ENCODE peak calls at places on chromosomes 6 and 20, in eight cellular contexts. A is HCT116, W is hepatocyte, P is SK-N-SH, U is MM.1S, X is OCI-LY7, C is GM23248, I is PC-3. Q is an unnamed sample. For H3K9me2, the result is how much of the 10 kb centered on the place peaks cover.

GRCh38 chr6:22147983-22148797 is 148.6 kb downstream of the PRL start:
- DNase-seq in A (no peak), X (no peak), C (peak), I (peak), P (peak), U (no peak), W (peak), Q (peak)

GRCh38 chr6:32200711-32201475 is 8.4 kb upstream of the GPSM3 start:
- DNase-seq in P (no peak), U (no peak), C (no peak), W (no peak), A (no peak), I (no peak), X (no peak), Q (no peak)

GRCh38 chr6:134111062-134111677 is 58.7 kb upstream of the SLC2A12 start:
- DNase-seq in P (peak), X (peak), A (peak), W (peak), I (peak), U (peak), C (peak), Q (peak)

GRCh38 chr6:119322034-119322433 is 27.5 kb downstream of the MAN1A1 start:
- DNase-seq in I (no peak), A (no peak), X (no peak), C (no peak), P (no peak), W (no peak), U (no peak), Q (no peak)

GRCh38 chr20:43560974-43561373 is 2.1 kb downstream of the SGK2 start:
- DNase-seq in X (no peak), P (no peak), C (no peak), A (no peak), W (no peak), I (no peak), U (no peak), Q (no peak)

GRCh38 chr6:92364948-92365386 is 1054.4 kb downstream of the EPHA7 start:
- DNase-seq in P (no peak), U (no peak), C (no peak), I (no peak), W (peak), A (no peak), X (no peak), Q (peak)

GRCh38 chr6:52362443-52363221 is 681 bp downstream of the PAQR8 start:
- DNase-seq in P (peak), I (no peak), W (peak), X (peak), C (peak), A (no peak), U (no peak), Q (peak)

GRCh38 chr6:33095681-33096080 is 19.9 kb downstream of the HLA-DPB1 start:
- DNase-seq in X (no peak), C (peak), P (no peak), U (no peak), W (no peak), A (no peak), I (no peak), Q (no peak)

GRCh38 chr6:108169801-108170606 is 4.2 kb downstream of the NR2E1 start:
- DNase-seq in C (no peak), P (no peak), U (no peak), A (no peak), X (no peak), W (no peak), I (no peak), Q (peak)

GRCh38 chr6:106448000-106448426 is 87.5 kb downstream of the CRYBG1 start:
- DNase-seq in P (no peak), A (no peak), X (no peak), W (no peak), U (no peak), C (no peak), I (no peak), Q (no peak)

GRCh38 chr6:135062735-135063134 is 8.1 kb upstream of the HBS1L start:
- DNase-seq in W (peak), X (peak), C (no peak), A (no peak), P (no peak), U (peak), I (peak), Q (peak)

GRCh38 chr6:156557269-156557885 is 219.8 kb upstream of the ARID1B start:
- DNase-seq in P (no peak), X (no peak), W (peak), U (no peak), A (no peak), C (peak), I (peak), Q (peak)

GRCh38 chr6:88477411-88477810 is 311.3 kb upstream of the CNR1 start:
- DNase-seq in X (no peak), U (no peak), A (no peak), C (peak), I (no peak), P (no peak), W (no peak), Q (no peak)

GRCh38 chr6:154247119-154247814 is 109.3 kb downstream of the IPCEF1 start:
- DNase-seq in W (no peak), A (no peak), P (no peak), U (no peak), X (no peak), C (no peak), I (no peak), Q (peak)

GRCh38 chr6:166342293-166343156 is at the start of gene SFT2D1:
- DNase-seq in C (peak), I (peak), U (peak), X (peak), W (peak), P (peak), A (peak), Q (peak)

GRCh38 chr6:39114395-39114706 is 635 bp downstream of the SAYSD1 start:
- DNase-seq in W (no peak), P (no peak), I (no peak), X (no peak), C (no peak), A (no peak), U (no peak), Q (no peak)

GRCh38 chr6:89299451-89299850 is 15.6 kb downstream of the GABRR2 start:
- DNase-seq in C (peak), X (no peak), I (peak), A (peak), W (no peak), U (no peak), P (no peak), Q (peak)

GRCh38 chr20:39269031-39269461 is 306.9 kb downstream of the DHX35 start:
- DNase-seq in A (peak), C (peak), W (peak), I (peak), P (peak), U (peak), X (peak), Q (peak)

GRCh38 chr6:7150381-7151064 is 42.8 kb downstream of the RREB1 start:
- DNase-seq in U (no peak), X (no peak), W (no peak), A (no peak), C (no peak), I (no peak), P (no peak), Q (peak)

GRCh38 chr20:32278199-32278643 is 770 bp downstream of the KIF3B start:
- DNase-seq in U (no peak), X (peak), W (no peak), P (no peak), C (peak), I (no peak), A (no peak), Q (no peak)

GRCh38 chr20:36093804-36094145 is 60.8 kb upstream of the EPB41L1 start:
- DNase-seq in P (no peak), W (no peak), U (no peak), X (no peak), C (no peak), I (peak), A (no peak), Q (no peak)

GRCh38 chr6:37354526-37355384 is 972 bp downstream of the RNF8 start:
- DNase-seq in X (peak), C (peak), P (peak), A (no peak), W (peak), U (no peak), I (peak), Q (peak)

DNA sequence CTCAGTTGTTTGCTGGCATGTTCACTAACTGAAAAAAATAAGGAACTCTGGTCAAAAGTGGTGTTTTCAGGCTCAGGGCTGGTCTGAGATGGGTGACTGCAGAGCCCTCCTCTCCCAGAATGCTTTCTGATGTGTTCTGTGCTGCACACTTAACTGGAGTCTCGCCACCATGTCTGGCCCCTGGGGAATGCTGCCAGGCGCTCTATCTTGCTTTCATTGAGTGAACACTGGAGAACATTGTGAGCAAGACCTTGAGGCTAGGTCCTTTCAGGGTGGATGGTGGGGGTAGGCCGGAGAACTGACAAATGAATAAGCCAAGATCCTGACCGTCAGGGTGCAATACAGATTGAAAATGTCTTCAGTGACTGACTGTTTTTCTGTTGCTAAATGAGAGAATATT is 19.5 kb downstream of the PANK2 start:
- DNase-seq in P (no peak), X (no peak), W (no peak), A (no peak), I (no peak), U (no peak), C (no peak), Q (no peak)
- TF ChIP-seq EZH2phosphoT487 in P (no peak), X (no peak), W (no peak), A (no peak), I (no peak), U (no peak), C (no peak), Q (no peak)

GRCh38 chr20:1207293-1207884 is 4.1 kb downstream of the C20orf202 start:
- DNase-seq in C (no peak), U (no peak), A (no peak), P (no peak), I (no peak), W (no peak), X (no peak), Q (no peak)

GRCh38 chr20:1210501-1210900 is 7.2 kb downstream of the C20orf202 start:
- DNase-seq in U (no peak), W (no peak), X (no peak), P (no peak), I (no peak), C (peak), A (no peak), Q (no peak)

GRCh38 chr20:1211954-1212497 is 8.8 kb downstream of the C20orf202 start:
- DNase-seq in A (no peak), I (no peak), W (no peak), X (no peak), P (no peak), U (no peak), C (no peak), Q (peak)

GRCh38 chr20:1206749-1207148 is 3.5 kb downstream of the C20orf202 start:
- DNase-seq in X (no peak), C (peak), U (no peak), W (no peak), I (no peak), P (no peak), A (no peak), Q (no peak)

GRCh38 chr20:1209447-1210387 is 6.5 kb downstream of the C20orf202 start:
- DNase-seq in I (peak), U (no peak), W (no peak), C (peak), P (no peak), A (peak), X (no peak), Q (peak)
- H3K9me2 ChIP-seq in I (under half), U (under half), W (under half), C (under half), P (under half), A (under half), X (under half), Q (under half)

GRCh38 chr20:64058536-64058935 is 4.5 kb upstream of the TCEA2 start:
- DNase-seq in P (no peak), X (no peak), I (peak), W (no peak), U (no peak), C (no peak), A (no peak), Q (no peak)

GRCh38 chr20:64055893-64056638 is 6.6 kb upstream of the SOX18 start:
- DNase-seq in P (peak), U (no peak), X (no peak), I (peak), A (no peak), W (peak), C (no peak), Q (peak)

GRCh38 chr20:64056889-64057627 is 5.9 kb upstream of the TCEA2 start:
- DNase-seq in C (no peak), P (no peak), A (no peak), U (no peak), X (no peak), I (no peak), W (no peak), Q (peak)

GRCh38 chr20:64056639-64056888 is 6.4 kb upstream of the TCEA2 start:
- DNase-seq in P (no peak), A (no peak), U (no peak), W (no peak), I (no peak), X (no peak), C (no peak), Q (no peak)

GRCh38 chr20:64057628-64058498 is 5.1 kb upstream of the TCEA2 start:
- DNase-seq in X (peak), I (peak), A (no peak), C (peak), P (peak), U (peak), W (peak), Q (peak)
- TF ChIP-seq EZH2phosphoT487 in X (no peak), I (no peak), A (no peak), C (no peak), P (no peak), U (no peak), W (no peak), Q (no peak)

DNA sequence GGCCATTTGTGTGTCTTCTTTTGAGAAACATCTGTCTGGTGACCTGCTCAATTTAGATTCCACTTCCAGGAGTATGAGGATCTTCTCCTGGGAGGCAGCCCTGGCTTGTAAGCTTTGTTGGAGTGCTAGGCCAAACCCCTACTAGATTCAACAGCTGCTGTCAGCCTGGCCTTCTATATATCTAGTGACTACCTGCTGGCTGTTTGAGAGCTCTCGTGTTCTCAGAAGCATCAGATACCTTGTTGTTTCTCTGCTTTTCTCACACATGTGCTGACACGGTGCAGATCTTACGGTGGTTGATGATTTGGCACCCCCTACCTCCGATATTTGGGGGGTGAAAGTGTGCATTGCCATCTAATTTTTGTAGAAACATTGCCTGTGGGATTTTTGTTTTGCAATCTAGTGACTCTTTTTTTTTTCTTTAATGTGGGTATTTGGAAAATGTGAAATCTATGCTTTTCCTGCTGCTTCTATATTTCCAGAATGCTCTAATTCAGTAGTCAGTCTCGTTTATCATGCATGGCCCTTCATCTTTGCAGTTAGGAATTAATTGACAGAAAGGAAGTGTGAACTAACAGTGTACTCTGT is 4.7 kb downstream of the CCN2 start:
- DNase-seq in P (no peak), X (no peak), U (peak), C (peak), I (no peak), A (no peak), W (no peak), Q (peak)
- H3K9me2 ChIP-seq in P (under half), X (under half), U (under half), C (under half), I (under half), A (under half), W (under half), Q (under half)

Q was measured in GM23338.